ENCODE peak calls at places on chromosomes 4 and X, in eight cellular contexts. U is Karpas-422; P is CD4-positive, alpha-beta memory T cell; O is left ventricle myocardium inferior; E is heart right ventricle; I is psoas muscle; S is HCT116; F is RWPE2. A is an unnamed sample.

GRCh38 chrX:56759736-56760409 is 30.8 kb downstream of the NBDY start:
- DNase-seq in U (no peak), P (no peak), O (no peak), E (no peak), I (peak; percentile 45), S (no peak), F (no peak), A (no peak)

GRCh38 chr4:180280076-180280475 is 1963.1 kb upstream of the TENM3 start:
- DNase-seq in U (no peak), P (no peak), O (no peak), E (no peak), I (no peak), S (no peak), F (no peak), A (no peak)

GRCh38 chr4:8854866-8855265 is 16.8 kb downstream of the HMX1 start:
- DNase-seq in U (no peak), P (no peak), O (no peak), E (no peak), I (no peak), S (no peak), F (no peak), A (no peak)

GRCh38 chrX:39946822-39947221 is 150.9 kb downstream of the BCOR start:
- DNase-seq in U (no peak), P (no peak), O (no peak), E (no peak), I (no peak), S (no peak), F (no peak), A (no peak)

GRCh38 chr4:98662619-98663225 is 4.3 kb upstream of the TSPAN5 start:
- DNase-seq in U (no peak), P (peak; percentile 45), O (no peak), E (no peak), I (no peak), S (no peak), F (no peak), A (no peak)

GRCh38 chr4:128525939-128526630 is 238.5 kb upstream of the PGRMC2 start:
- DNase-seq in U (no peak), P (no peak), O (no peak), E (no peak), I (no peak), S (no peak), F (no peak), A (no peak)

GRCh38 chr4:130812117-130812765 is 1716.3 kb downstream of the C4orf33 start:
- DNase-seq in U (no peak), P (no peak), O (no peak), E (no peak), I (no peak), S (no peak), F (no peak), A (no peak)

GRCh38 chr4:110628321-110629213 is 5.7 kb upstream of the PITX2 start:
- DNase-seq in U (no peak), P (no peak), O (no peak), E (no peak), I (no peak), S (no peak), F (no peak), A (no peak)

GRCh38 chr4:127870688-127871087 is 10.0 kb upstream of the PLK4 start:
- DNase-seq in U (no peak), P (no peak), O (no peak), E (no peak), I (no peak), S (no peak), F (no peak), A (peak; percentile 64)

GRCh38 chrX:105608745-105609144 is 213.6 kb upstream of the NRK start:
- DNase-seq in U (no peak), P (no peak), O (no peak), E (no peak), I (no peak), S (no peak), F (no peak), A (no peak)

GRCh38 chr4:180101348-180102083 is 2141.7 kb upstream of the TENM3 start:
- DNase-seq in U (no peak), P (no peak), O (no peak), E (no peak), I (peak; percentile 47), S (no peak), F (no peak), A (no peak)

GRCh38 chrX:146055733-146056132 is 238.1 kb downstream of the SLITRK2 start:
- DNase-seq in U (no peak), P (no peak), O (no peak), E (no peak), I (no peak), S (no peak), F (no peak), A (no peak)

GRCh38 chr4:159484049-159484448 is 381.2 kb downstream of the RAPGEF2 start:
- DNase-seq in U (no peak), P (no peak), O (no peak), E (no peak), I (no peak), S (no peak), F (no peak), A (no peak)

GRCh38 chr4:15587649-15588048 is 67.5 kb downstream of the FBXL5 start:
- DNase-seq in U (no peak), P (no peak), O (no peak), E (no peak), I (no peak), S (no peak), F (no peak), A (no peak)

GRCh38 chrX:143648705-143649104 is 12.8 kb upstream of the SLITRK4 start:
- DNase-seq in U (no peak), P (no peak), O (no peak), E (no peak), I (no peak), S (no peak), F (no peak), A (peak; percentile 21)

GRCh38 chr4:125456075-125456474 is 141.3 kb downstream of the FAT4 start:
- DNase-seq in U (no peak), P (no peak), O (no peak), E (no peak), I (no peak), S (no peak), F (no peak), A (no peak)

GRCh38 chr4:28010543-28011235 is 1150.0 kb downstream of the STIM2 start:
- DNase-seq in U (no peak), P (no peak), O (no peak), E (no peak), I (no peak), S (no peak), F (no peak), A (no peak)

GRCh38 chr4:15443770-15444169 is 15.9 kb downstream of the C1QTNF7 start:
- DNase-seq in U (no peak), P (no peak), O (no peak), E (no peak), I (no peak), S (no peak), F (no peak), A (no peak)

GRCh38 chr4:182555997-182556418 is 312.8 kb downstream of the TENM3 start:
- DNase-seq in U (no peak), P (no peak), O (no peak), E (no peak), I (no peak), S (no peak), F (no peak), A (no peak)

GRCh38 chr4:119135721-119136121 is at the start of gene MYOZ2:
- DNase-seq in U (no peak), P (no peak), O (no peak), E (no peak), I (no peak), S (no peak), F (no peak), A (no peak)

GRCh38 chr4:147586032-147586431 is 31.2 kb upstream of the TMEM184C start:
- DNase-seq in U (no peak), P (no peak), O (no peak), E (no peak), I (no peak), S (no peak), F (no peak), A (no peak)

GRCh38 chr4:71188197-71188625 is 150.6 kb upstream of the SLC4A4 start:
- DNase-seq in U (no peak), P (no peak), O (no peak), E (no peak), I (no peak), S (no peak), F (no peak), A (no peak)

GRCh38 chr4:152267811-152268210 is 268.1 kb downstream of the FBXW7 start:
- DNase-seq in U (no peak), P (no peak), O (no peak), E (no peak), I (no peak), S (no peak), F (no peak), A (no peak)
- H3K4me1 ChIP-seq in U (peaks cover 7% of the 10 kb centered on the region), P (no peaks in the 10 kb centered on the region), O (peaks cover 23% of the 10 kb centered on the region), E (no peaks in the 10 kb centered on the region), I (no peaks in the 10 kb centered on the region), S (no peaks in the 10 kb centered on the region), F (peaks cover 15% of the 10 kb centered on the region), A (no peaks in the 10 kb centered on the region)

DNA sequence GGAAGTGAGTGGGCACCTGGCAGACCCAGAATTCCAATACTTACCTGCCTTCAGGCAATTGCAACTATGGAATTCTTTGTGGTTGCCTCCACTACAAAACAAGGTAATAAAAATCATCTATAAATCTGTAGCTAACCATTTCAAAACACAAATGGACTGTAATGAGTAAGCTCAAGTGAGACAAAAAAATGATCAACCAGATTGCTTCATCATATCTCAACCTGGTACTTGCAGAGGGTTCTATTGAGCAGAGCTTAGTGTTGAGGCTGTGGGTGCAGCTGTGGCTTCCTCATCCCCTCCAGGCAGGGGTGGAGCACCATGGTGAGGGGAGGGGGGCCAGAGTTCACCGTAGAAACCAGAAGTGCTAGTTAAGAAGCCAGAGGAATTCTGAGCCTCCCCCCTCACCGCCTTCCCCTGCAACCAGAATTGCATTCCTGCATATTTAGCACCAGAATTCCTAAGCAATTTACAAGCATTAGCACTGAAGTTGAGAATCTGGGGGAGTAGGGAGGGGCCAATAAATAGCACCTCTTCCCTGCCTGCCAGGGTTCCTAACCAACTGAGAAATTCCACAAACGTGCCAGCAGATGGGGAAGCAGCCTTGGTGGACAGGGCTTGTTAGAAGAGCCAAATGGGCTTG is 11.5 kb downstream of the CTAG1A start:
- DNase-seq in U (peak; percentile 31), P (no peak), O (no peak), E (no peak), I (no peak), S (no peak), F (peak; percentile 90), A (no peak)
- H3K9me3 ChIP-seq in U (no peaks in the 10 kb centered on the region), P (no peaks in the 10 kb centered on the region), O (no peaks in the 10 kb centered on the region), E (no peaks in the 10 kb centered on the region), I (no peaks in the 10 kb centered on the region), S (no peaks in the 10 kb centered on the region), F (no peaks in the 10 kb centered on the region), A (no peaks in the 10 kb centered on the region)

DNA sequence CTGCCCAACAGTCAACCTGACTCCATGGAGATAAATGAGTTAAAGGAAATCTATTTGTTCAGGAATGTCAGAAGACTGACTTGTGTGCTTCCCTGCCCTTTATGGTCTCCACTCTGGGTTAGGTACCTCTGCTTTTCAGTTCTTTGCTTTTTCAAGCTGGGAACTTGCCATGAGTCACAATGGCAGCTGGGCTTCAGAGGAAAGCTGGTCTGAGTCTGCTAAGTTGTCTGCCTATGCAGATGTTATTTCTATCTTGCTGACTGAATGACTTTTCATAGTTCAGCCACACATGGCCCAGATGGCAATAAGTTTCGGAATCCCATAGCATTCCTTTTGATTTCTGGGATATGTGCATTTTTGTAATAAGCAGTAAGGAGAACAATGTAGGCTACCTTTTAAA is 337.9 kb upstream of the FGF13 start:
- DNase-seq in U (no peak), P (no peak), O (no peak), E (no peak), I (no peak), S (no peak), F (no peak), A (no peak)
- H3K4me1 ChIP-seq in U (no peaks in the 10 kb centered on the region), P (no peaks in the 10 kb centered on the region), O (no peaks in the 10 kb centered on the region), E (no peaks in the 10 kb centered on the region), I (no peaks in the 10 kb centered on the region), S (no peaks in the 10 kb centered on the region), F (no peaks in the 10 kb centered on the region), A (no peaks in the 10 kb centered on the region)

GRCh38 chr4:11898796-11899195 is 470.1 kb upstream of the HS3ST1 start:
- DNase-seq in U (no peak), P (no peak), O (no peak), E (no peak), I (no peak), S (no peak), F (no peak), A (no peak)
- H3K9me3 ChIP-seq in U (peaks cover 11% of the 10 kb centered on the region), P (no peaks in the 10 kb centered on the region), O (no peaks in the 10 kb centered on the region), E (no peaks in the 10 kb centered on the region), I (no peaks in the 10 kb centered on the region), S (no peaks in the 10 kb centered on the region), F (no peaks in the 10 kb centered on the region), A (no peaks in the 10 kb centered on the region)